ENCODE peak calls at places on chromosomes 11 and 22, in nine cellular contexts. E is ELF-1; O is upper lobe of right lung; H is T-helper 1 cell; T is stimulated activated CD4-positive, alpha-beta T cell treated with anti-CD3 and anti-CD28 coated beads, Interleukin-12 subunit alpha, Interleukin-12 subunit beta, amount 100 ng/mL, for 24 hours; S is left kidney; P is HT-29; F is cardiac muscle cell; Q is activated CD4-positive, alpha-beta T cell treated with anti-CD3 and anti-CD28 coated beads, Interleukin-2, amount 50 U/mL, for 1 hour. J is an unnamed sample.

GRCh38 chr11:29612423-29612822 is 404.4 kb downstream of the KCNA4 start:
- DNase-seq in E (no peak), O (no peak), H (no peak), T (no peak), S (no peak), P (no peak), F (no peak), Q (no peak), J (no peak)

GRCh38 chr11:8168485-8169257 is at the start of gene RIC3:
- DNase-seq in E (peak), O (peak), H (no peak), T (peak), S (peak), P (no peak), F (peak), Q (peak), J (peak)

GRCh38 chr11:19853901-19854300 is 141.3 kb downstream of the NAV2 start:
- DNase-seq in E (no peak), O (no peak), H (no peak), T (no peak), S (peak), P (no peak), F (no peak), Q (no peak), J (no peak)

GRCh38 chr11:126122863-126123262 is 60.2 kb upstream of the CDON start:
- DNase-seq in E (no peak), O (no peak), H (no peak), T (no peak), S (no peak), P (no peak), F (no peak), Q (no peak), J (no peak)

GRCh38 chr11:36492724-36493304 is 17.3 kb downstream of the TRAF6 start:
- DNase-seq in E (no peak), O (no peak), H (peak), T (no peak), S (peak), P (peak), F (peak), Q (no peak), J (no peak)

GRCh38 chr11:104366321-104366734 is 202.4 kb upstream of the PDGFD start:
- DNase-seq in E (peak), O (peak), H (no peak), T (no peak), S (no peak), P (no peak), F (no peak), Q (no peak), J (no peak)

GRCh38 chr11:111719379-111719778 is 46.8 kb downstream of the PPP2R1B start:
- DNase-seq in E (no peak), O (no peak), H (no peak), T (no peak), S (no peak), P (no peak), F (no peak), Q (no peak), J (no peak)

GRCh38 chr22:41780714-41781507 is 19.6 kb upstream of the CCDC134 start:
- DNase-seq in E (no peak), O (peak), H (peak), T (peak), S (peak), P (no peak), F (peak), Q (peak), J (no peak)

GRCh38 chr22:42258126-42258525 is 12.3 kb downstream of the TCF20 start:
- DNase-seq in E (no peak), O (no peak), H (no peak), T (no peak), S (no peak), P (no peak), F (no peak), Q (no peak), J (no peak)

GRCh38 chr11:23866641-23867040 is 630.2 kb upstream of the LUZP2 start:
- DNase-seq in E (no peak), O (no peak), H (no peak), T (no peak), S (no peak), P (no peak), F (no peak), Q (no peak), J (no peak)

GRCh38 chr11:81892770-81893635 is 840.7 kb downstream of the FAM181B start:
- DNase-seq in E (no peak), O (no peak), H (no peak), T (no peak), S (no peak), P (no peak), F (no peak), Q (no peak), J (no peak)

GRCh38 chr11:26947379-26947844 is 46.5 kb upstream of the FIBIN start:
- DNase-seq in E (no peak), O (no peak), H (no peak), T (no peak), S (peak), P (no peak), F (no peak), Q (no peak), J (no peak)

GRCh38 chr11:96052921-96053631 is 129.2 kb upstream of the MTMR2 start:
- DNase-seq in E (no peak), O (no peak), H (no peak), T (no peak), S (no peak), P (no peak), F (no peak), Q (no peak), J (no peak)

GRCh38 chr22:39266398-39267030 is 21.7 kb upstream of the PDGFB start:
- DNase-seq in E (no peak), O (no peak), H (no peak), T (no peak), S (no peak), P (peak), F (no peak), Q (no peak), J (no peak)

GRCh38 chr11:122168218-122168617 is 52.2 kb upstream of the BLID start:
- DNase-seq in E (no peak), O (no peak), H (no peak), T (no peak), S (no peak), P (no peak), F (no peak), Q (no peak), J (no peak)

GRCh38 chr11:113547739-113548138 is 72.5 kb upstream of the DRD2 start:
- DNase-seq in E (peak), O (no peak), H (no peak), T (no peak), S (no peak), P (no peak), F (no peak), Q (no peak), J (no peak)

GRCh38 chr11:132746305-132746704 is 786.0 kb downstream of the OPCML start:
- DNase-seq in E (no peak), O (no peak), H (no peak), T (no peak), S (no peak), P (no peak), F (no peak), Q (no peak), J (no peak)